ENCODE peak calls at places on chromosomes 13 and 19, in nine cellular contexts. One of them, this sample, is unnamed.

GRCh38 chr13:51520524-51520923 is 63.7 kb upstream of the WDFY2 start:
- DNase-seq in transverse colon: no peak
- DNase-seq in suprapubic skin: no peak
- DNase-seq in H1: no peak
- DNase-seq in breast epithelium: no peak
- DNase-seq in upper lobe of left lung: no peak
- DNase-seq in GM23338: no peak
- DNase-seq in prostate gland: peak
- DNase-seq in endothelial cell of umbilical vein: no peak
- DNase-seq in this sample: no peak

GRCh38 chr13:25971499-25972145 is 80.2 kb downstream of the SHISA2 start:
- DNase-seq in transverse colon: no peak
- DNase-seq in suprapubic skin: no peak
- DNase-seq in H1: no peak
- DNase-seq in breast epithelium: no peak
- DNase-seq in upper lobe of left lung: no peak
- DNase-seq in GM23338: peak
- DNase-seq in prostate gland: peak
- DNase-seq in endothelial cell of umbilical vein: no peak
- DNase-seq in this sample: no peak

GRCh38 chr19:5539431-5539833 is 28.3 kb downstream of the TINCR start:
- DNase-seq in transverse colon: no peak
- DNase-seq in suprapubic skin: no peak
- DNase-seq in H1: peak
- DNase-seq in breast epithelium: no peak
- DNase-seq in upper lobe of left lung: no peak
- DNase-seq in GM23338: peak
- DNase-seq in prostate gland: no peak
- DNase-seq in endothelial cell of umbilical vein: no peak
- DNase-seq in this sample: no peak

GRCh38 chr13:91719033-91719432 is 320.6 kb downstream of the GPC5 start:
- DNase-seq in transverse colon: no peak
- DNase-seq in suprapubic skin: no peak
- DNase-seq in H1: no peak
- DNase-seq in breast epithelium: no peak
- DNase-seq in upper lobe of left lung: no peak
- DNase-seq in GM23338: no peak
- DNase-seq in prostate gland: no peak
- DNase-seq in endothelial cell of umbilical vein: peak
- DNase-seq in this sample: no peak

GRCh38 chr13:62129000-62129551 is 713.4 kb upstream of the PCDH20 start:
- DNase-seq in transverse colon: no peak
- DNase-seq in suprapubic skin: no peak
- DNase-seq in H1: no peak
- DNase-seq in breast epithelium: no peak
- DNase-seq in upper lobe of left lung: no peak
- DNase-seq in GM23338: no peak
- DNase-seq in prostate gland: no peak
- DNase-seq in endothelial cell of umbilical vein: no peak
- DNase-seq in this sample: no peak

GRCh38 chr19:56085571-56086275 is 35.4 kb downstream of the ZNF787 start:
- DNase-seq in transverse colon: no peak
- DNase-seq in suprapubic skin: no peak
- DNase-seq in H1: no peak
- DNase-seq in breast epithelium: no peak
- DNase-seq in upper lobe of left lung: no peak
- DNase-seq in GM23338: no peak
- DNase-seq in prostate gland: no peak
- DNase-seq in endothelial cell of umbilical vein: no peak
- DNase-seq in this sample: no peak

GRCh38 chr19:55447421-55448174 is 4.5 kb upstream of the SHISA7 start:
- DNase-seq in transverse colon: no peak
- DNase-seq in suprapubic skin: no peak
- DNase-seq in H1: no peak
- DNase-seq in breast epithelium: no peak
- DNase-seq in upper lobe of left lung: no peak
- DNase-seq in GM23338: peak
- DNase-seq in prostate gland: peak
- DNase-seq in endothelial cell of umbilical vein: no peak
- DNase-seq in this sample: no peak

GRCh38 chr19:23832717-23833327 is 74.1 kb upstream of the ZNF681 start:
- DNase-seq in transverse colon: no peak
- DNase-seq in suprapubic skin: no peak
- DNase-seq in H1: no peak
- DNase-seq in breast epithelium: no peak
- DNase-seq in upper lobe of left lung: no peak
- DNase-seq in GM23338: no peak
- DNase-seq in prostate gland: no peak
- DNase-seq in endothelial cell of umbilical vein: no peak
- DNase-seq in this sample: no peak

GRCh38 chr13:51614350-51614786 is 30.1 kb downstream of the WDFY2 start:
- DNase-seq in transverse colon: peak
- DNase-seq in suprapubic skin: no peak
- DNase-seq in H1: no peak
- DNase-seq in breast epithelium: no peak
- DNase-seq in upper lobe of left lung: no peak
- DNase-seq in GM23338: no peak
- DNase-seq in prostate gland: no peak
- DNase-seq in endothelial cell of umbilical vein: no peak
- DNase-seq in this sample: no peak

GRCh38 chr19:55206664-55207500 is 2.4 kb downstream of the PTPRH start:
- DNase-seq in transverse colon: peak
- DNase-seq in suprapubic skin: no peak
- DNase-seq in H1: peak
- DNase-seq in breast epithelium: peak
- DNase-seq in upper lobe of left lung: peak
- DNase-seq in GM23338: peak
- DNase-seq in prostate gland: no peak
- DNase-seq in endothelial cell of umbilical vein: peak
- DNase-seq in this sample: peak

GRCh38 chr19:30036154-30037129 is 94.4 kb downstream of the URI1 start:
- DNase-seq in transverse colon: no peak
- DNase-seq in suprapubic skin: no peak
- DNase-seq in H1: no peak
- DNase-seq in breast epithelium: no peak
- DNase-seq in upper lobe of left lung: no peak
- DNase-seq in GM23338: no peak
- DNase-seq in prostate gland: no peak
- DNase-seq in endothelial cell of umbilical vein: no peak
- DNase-seq in this sample: no peak

GRCh38 chr19:35267818-35268545 is 780 bp upstream of the USF2 start:
- DNase-seq in transverse colon: peak
- DNase-seq in suprapubic skin: no peak
- DNase-seq in H1: peak
- DNase-seq in breast epithelium: peak
- DNase-seq in upper lobe of left lung: peak
- DNase-seq in GM23338: peak
- DNase-seq in prostate gland: peak
- DNase-seq in endothelial cell of umbilical vein: peak
- DNase-seq in this sample: peak

DNA sequence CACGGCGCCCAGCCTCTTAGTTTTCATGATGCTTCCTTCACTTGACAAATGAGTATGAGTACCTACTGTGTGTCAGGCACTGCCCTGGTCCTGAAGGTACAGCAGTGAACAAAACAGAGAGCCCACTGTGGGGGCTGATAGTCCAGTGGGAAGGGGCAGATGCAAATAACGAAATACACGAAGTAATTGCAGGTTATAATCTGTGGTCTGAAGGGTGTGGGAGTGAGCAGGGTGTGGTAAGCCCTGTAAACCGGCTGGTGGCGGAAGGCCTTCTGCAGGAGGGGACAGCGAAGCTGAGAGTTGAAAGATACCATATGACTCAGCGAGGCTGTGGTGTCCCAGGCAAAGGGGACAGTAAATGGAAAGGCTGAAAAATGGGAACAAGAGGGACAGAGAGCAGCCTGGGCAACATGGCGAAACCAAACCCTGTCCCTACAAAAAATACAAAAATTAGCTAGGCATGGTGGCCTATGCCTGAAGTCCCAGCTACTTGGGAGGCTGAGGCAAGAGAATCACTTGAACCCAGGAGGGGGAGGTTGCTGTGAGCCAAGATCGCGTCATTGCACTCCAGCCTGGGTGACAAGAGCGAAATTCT is 60.5 kb downstream of the MAP4K1 start:
- DNase-seq in transverse colon: peak
- DNase-seq in suprapubic skin: no peak
- DNase-seq in H1: no peak
- DNase-seq in breast epithelium: no peak
- DNase-seq in upper lobe of left lung: no peak
- DNase-seq in GM23338: no peak
- DNase-seq in prostate gland: no peak
- DNase-seq in endothelial cell of umbilical vein: no peak
- DNase-seq in this sample: peak
- TF ChIP-seq POLR2AphosphoS5 in transverse colon: no peak
- TF ChIP-seq POLR2AphosphoS5 in suprapubic skin: no peak
- TF ChIP-seq POLR2AphosphoS5 in H1: no peak
- TF ChIP-seq POLR2AphosphoS5 in breast epithelium: no peak
- TF ChIP-seq POLR2AphosphoS5 in upper lobe of left lung: no peak
- TF ChIP-seq POLR2AphosphoS5 in GM23338: no peak
- TF ChIP-seq POLR2AphosphoS5 in prostate gland: no peak
- TF ChIP-seq POLR2AphosphoS5 in endothelial cell of umbilical vein: no peak
- TF ChIP-seq POLR2AphosphoS5 in this sample: no peak

DNA sequence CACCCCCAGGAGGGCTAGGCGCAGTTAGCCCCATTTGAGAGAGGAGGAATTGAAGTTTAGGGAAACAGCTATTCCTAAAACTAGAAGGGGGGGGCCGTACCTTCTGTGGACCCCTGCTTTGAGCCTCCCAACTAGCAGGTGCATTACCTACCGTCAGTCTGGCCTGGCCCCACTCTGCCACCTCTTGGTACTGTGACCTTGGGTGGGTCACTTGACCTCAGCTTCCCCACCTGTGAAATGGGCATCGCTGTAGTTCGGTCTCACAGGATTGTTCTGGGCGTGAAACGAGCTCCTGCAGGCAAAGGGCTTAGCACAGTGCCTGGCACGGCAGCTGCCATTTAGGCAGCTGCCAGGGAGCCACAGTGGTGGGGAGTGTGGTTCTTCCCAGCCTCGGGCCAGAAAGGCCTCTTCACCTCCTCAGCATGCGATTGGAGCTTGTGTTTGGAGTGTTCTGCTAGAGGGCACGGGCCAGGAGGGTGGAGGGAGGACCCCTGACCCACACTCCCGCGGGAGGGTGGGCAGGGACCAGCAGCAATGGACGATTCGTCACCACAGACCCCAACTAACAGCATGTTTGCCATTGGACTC is 32.0 kb downstream of the CAPN12 start:
- DNase-seq in transverse colon: no peak
- DNase-seq in suprapubic skin: no peak
- DNase-seq in H1: no peak
- DNase-seq in breast epithelium: no peak
- DNase-seq in upper lobe of left lung: no peak
- DNase-seq in GM23338: no peak
- DNase-seq in prostate gland: no peak
- DNase-seq in endothelial cell of umbilical vein: no peak
- DNase-seq in this sample: no peak
- TF ChIP-seq POLR2AphosphoS5 in transverse colon: no peak
- TF ChIP-seq POLR2AphosphoS5 in suprapubic skin: no peak
- TF ChIP-seq POLR2AphosphoS5 in H1: no peak
- TF ChIP-seq POLR2AphosphoS5 in breast epithelium: no peak
- TF ChIP-seq POLR2AphosphoS5 in upper lobe of left lung: no peak
- TF ChIP-seq POLR2AphosphoS5 in GM23338: no peak
- TF ChIP-seq POLR2AphosphoS5 in prostate gland: no peak
- TF ChIP-seq POLR2AphosphoS5 in endothelial cell of umbilical vein: no peak
- TF ChIP-seq POLR2AphosphoS5 in this sample: no peak

GRCh38 chr19:14497347-14497921 is 1.5 kb upstream of the GIPC1 start:
- DNase-seq in transverse colon: peak
- DNase-seq in suprapubic skin: no peak
- DNase-seq in H1: no peak
- DNase-seq in breast epithelium: no peak
- DNase-seq in upper lobe of left lung: peak
- DNase-seq in GM23338: peak
- DNase-seq in prostate gland: no peak
- DNase-seq in endothelial cell of umbilical vein: peak
- DNase-seq in this sample: peak
- TF ChIP-seq POLR2AphosphoS5 in transverse colon: peak
- TF ChIP-seq POLR2AphosphoS5 in suprapubic skin: no peak
- TF ChIP-seq POLR2AphosphoS5 in H1: no peak
- TF ChIP-seq POLR2AphosphoS5 in breast epithelium: peak
- TF ChIP-seq POLR2AphosphoS5 in upper lobe of left lung: no peak
- TF ChIP-seq POLR2AphosphoS5 in GM23338: no peak
- TF ChIP-seq POLR2AphosphoS5 in prostate gland: no peak
- TF ChIP-seq POLR2AphosphoS5 in endothelial cell of umbilical vein: no peak
- TF ChIP-seq POLR2AphosphoS5 in this sample: no peak

GRCh38 chr19:47111081-47111589 is 2.4 kb downstream of the ZC3H4 start:
- DNase-seq in transverse colon: peak
- DNase-seq in suprapubic skin: no peak
- DNase-seq in H1: no peak
- DNase-seq in breast epithelium: no peak
- DNase-seq in upper lobe of left lung: peak
- DNase-seq in GM23338: no peak
- DNase-seq in prostate gland: no peak
- DNase-seq in endothelial cell of umbilical vein: peak
- DNase-seq in this sample: peak

GRCh38 chr19:47109177-47109540 is 4.4 kb downstream of the ZC3H4 start:
- DNase-seq in transverse colon: no peak
- DNase-seq in suprapubic skin: no peak
- DNase-seq in H1: no peak
- DNase-seq in breast epithelium: no peak
- DNase-seq in upper lobe of left lung: no peak
- DNase-seq in GM23338: no peak
- DNase-seq in prostate gland: no peak
- DNase-seq in endothelial cell of umbilical vein: no peak
- DNase-seq in this sample: no peak

GRCh38 chr19:47111682-47112165 is 1.9 kb downstream of the ZC3H4 start:
- DNase-seq in transverse colon: no peak
- DNase-seq in suprapubic skin: no peak
- DNase-seq in H1: no peak
- DNase-seq in breast epithelium: no peak
- DNase-seq in upper lobe of left lung: no peak
- DNase-seq in GM23338: no peak
- DNase-seq in prostate gland: no peak
- DNase-seq in endothelial cell of umbilical vein: no peak
- DNase-seq in this sample: no peak

GRCh38 chr19:47109541-47110375 is 3.8 kb downstream of the ZC3H4 start:
- DNase-seq in transverse colon: peak
- DNase-seq in suprapubic skin: no peak
- DNase-seq in H1: no peak
- DNase-seq in breast epithelium: no peak
- DNase-seq in upper lobe of left lung: no peak
- DNase-seq in GM23338: peak
- DNase-seq in prostate gland: no peak
- DNase-seq in endothelial cell of umbilical vein: peak
- DNase-seq in this sample: no peak

DNA sequence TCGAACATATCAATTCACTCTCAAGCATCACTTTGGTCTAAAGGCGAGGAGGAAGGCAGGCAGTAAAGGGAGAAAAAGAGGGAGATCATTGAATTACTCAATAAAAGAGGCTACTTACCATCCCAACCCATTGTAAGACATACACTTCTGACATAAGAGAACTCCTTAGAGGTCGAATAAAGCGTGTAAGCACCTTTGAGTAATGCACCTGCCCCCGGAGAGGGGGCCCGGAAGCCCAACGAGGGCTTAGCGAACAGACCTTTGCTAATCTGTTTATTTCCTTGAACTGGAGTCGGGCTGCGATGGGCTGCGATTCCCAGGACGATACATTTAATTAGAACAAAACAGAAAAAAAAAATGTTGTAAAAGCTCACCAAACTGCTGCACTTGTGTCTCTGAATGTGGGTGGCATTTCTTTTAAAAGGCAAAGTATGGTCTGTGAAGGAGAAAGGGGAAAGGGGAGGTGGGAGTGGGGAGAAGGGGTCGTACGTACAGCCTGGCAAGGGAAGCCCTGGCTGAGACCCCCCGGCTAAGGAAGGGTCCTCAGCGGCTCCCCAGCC is 3.0 kb downstream of the ZC3H4 start:
- DNase-seq in transverse colon: no peak
- DNase-seq in suprapubic skin: no peak
- DNase-seq in H1: no peak
- DNase-seq in breast epithelium: no peak
- DNase-seq in upper lobe of left lung: no peak
- DNase-seq in GM23338: no peak
- DNase-seq in prostate gland: no peak
- DNase-seq in endothelial cell of umbilical vein: peak
- DNase-seq in this sample: no peak
- TF ChIP-seq POLR2AphosphoS5 in transverse colon: peak
- TF ChIP-seq POLR2AphosphoS5 in suprapubic skin: no peak
- TF ChIP-seq POLR2AphosphoS5 in H1: peak
- TF ChIP-seq POLR2AphosphoS5 in breast epithelium: no peak
- TF ChIP-seq POLR2AphosphoS5 in upper lobe of left lung: no peak
- TF ChIP-seq POLR2AphosphoS5 in GM23338: no peak
- TF ChIP-seq POLR2AphosphoS5 in prostate gland: no peak
- TF ChIP-seq POLR2AphosphoS5 in endothelial cell of umbilical vein: peak
- TF ChIP-seq POLR2AphosphoS5 in this sample: peak

This sample was measured in stomach.